ENCODE peak calls at places on chromosomes 4 and X, in six cellular contexts. B is heart left ventricle, G is stomach, S is HCT116, I is A549, A is GM12878. L is an unnamed sample.

GRCh38 chr4:5341151-5341925 is 290.1 kb downstream of the STK32B start:
- DNase-seq in B (no peak), I (no peak), S (no peak), A (no peak), G (no peak), L (no peak)

GRCh38 chr4:38385286-38386010 is 278.6 kb upstream of the KLF3 start:
- DNase-seq in S (no peak), A (no peak), B (no peak), I (peak; percentile 9), G (no peak), L (peak; percentile 68)

GRCh38 chrX:143206961-143207360 is 181.2 kb downstream of the SPANXN4 start:
- DNase-seq in S (no peak), A (no peak), B (no peak), I (no peak), G (no peak), L (no peak)

GRCh38 chr4:165489786-165490185 is 111.0 kb downstream of the CPE start:
- DNase-seq in B (no peak), S (no peak), I (no peak), A (no peak), G (no peak), L (no peak)

GRCh38 chrX:38215141-38215540 is 5.5 kb downstream of the SRPX start:
- DNase-seq in G (no peak), B (no peak), I (no peak), S (no peak), A (no peak), L (no peak)

GRCh38 chr4:10015140-10015753 is 6.0 kb downstream of the SLC2A9 start:
- DNase-seq in G (peak; percentile 64), A (no peak), S (peak; percentile 67), I (no peak), B (no peak), L (no peak)

GRCh38 chr4:1381181-1381621 is 25.0 kb downstream of the NKX1-1 start:
- DNase-seq in G (no peak), A (no peak), B (no peak), S (no peak), I (no peak), L (no peak)

GRCh38 chr4:1383728-1384591 is 22.3 kb downstream of the NKX1-1 start:
- DNase-seq in G (no peak), A (no peak), B (no peak), I (no peak), S (no peak), L (no peak)

GRCh38 chr4:7506119-7506518 is 71.4 kb upstream of the PSAPL1 start:
- DNase-seq in I (no peak), A (no peak), G (no peak), S (no peak), B (no peak), L (no peak)

GRCh38 chrX:1546601-1547275 is 9.8 kb upstream of the P2RY8 start:
- DNase-seq in A (no peak), B (peak; percentile 66), G (peak; percentile 24), I (no peak), S (no peak), L (no peak)

GRCh38 chrX:13760428-13760827 is 25.9 kb downstream of the OFD1 start:
- DNase-seq in I (no peak), A (no peak), S (no peak), G (no peak), B (no peak), L (no peak)

GRCh38 chrX:119885554-119886428 is 9.9 kb upstream of the AKAP14 start:
- DNase-seq in B (no peak), A (no peak), G (no peak), I (no peak), S (no peak), L (no peak)

GRCh38 chrX:116194649-116195048 is 24.1 kb downstream of the AGTR2 start:
- DNase-seq in S (no peak), A (no peak), I (no peak), B (no peak), G (no peak), L (no peak)

GRCh38 chr4:176800891-176801534 is 8.3 kb upstream of the VEGFC start:
- DNase-seq in S (no peak), I (no peak), A (no peak), B (no peak), G (no peak), L (no peak)

GRCh38 chrX:31429915-31430314 is 358.1 kb upstream of the FTHL17 start:
- DNase-seq in G (no peak), S (no peak), A (no peak), I (no peak), B (no peak), L (no peak)

GRCh38 chrX:53071604-53072417 is 10.4 kb upstream of the TSPYL2 start:
- DNase-seq in G (peak; percentile 81), A (peak; percentile 46), I (peak; percentile 56), B (peak; percentile 43), S (peak; percentile 50), L (peak; percentile 62)

GRCh38 chr4:138406881-138407280 is 164.7 kb upstream of the SLC7A11 start:
- DNase-seq in S (no peak), A (no peak), I (no peak), G (no peak), B (no peak), L (no peak)

GRCh38 chr4:929970-930625 is 2.0 kb downstream of the GAK start:
- DNase-seq in I (no peak), B (no peak), A (no peak), S (no peak), G (peak; percentile 52), L (peak; percentile 37)

GRCh38 chr4:146900295-146900694 is 45.4 kb downstream of the TTC29 start:
- DNase-seq in A (no peak), G (no peak), B (no peak), S (no peak), I (no peak), L (no peak)

GRCh38 chr4:139833131-139833930 is 167.7 kb downstream of the MGST2 start:
- DNase-seq in I (no peak), B (no peak), G (no peak), S (no peak), A (no peak), L (no peak)

GRCh38 chr4:78542373-78542772 is 9.2 kb upstream of the ANXA3 start:
- DNase-seq in B (no peak), A (no peak), S (no peak), G (no peak), I (no peak), L (no peak)

GRCh38 chr4:88759039-88759631 is 61.5 kb upstream of the NAP1L5 start:
- DNase-seq in I (no peak), A (no peak), S (no peak), G (no peak), B (no peak), L (no peak)

GRCh38 chrX:56232221-56233082 is at the start of gene KLF8:
- DNase-seq in S (peak; percentile 8), G (peak; percentile 44), A (no peak), B (peak; percentile 50), I (no peak), L (no peak)

GRCh38 chr4:186727149-186727976 is 3.7 kb upstream of the FAT1 start:
- DNase-seq in S (no peak), A (no peak), I (no peak), B (no peak), G (no peak), L (no peak)

GRCh38 chrX:23332101-23332887 is 2.4 kb upstream of the PTCHD1 start:
- DNase-seq in A (no peak), I (no peak), B (no peak), S (no peak), G (no peak), L (peak; percentile 22)

GRCh38 chrX:23334871-23335599 is 386 bp downstream of the PTCHD1 start:
- DNase-seq in A (no peak), S (no peak), I (no peak), B (no peak), G (no peak), L (no peak)

GRCh38 chrX:23334536-23334870 is at the start of gene PTCHD1:
- DNase-seq in B (no peak), G (no peak), I (no peak), S (no peak), A (no peak), L (no peak)

GRCh38 chrX:23332888-23333821 is 1.5 kb upstream of the PTCHD1 start:
- DNase-seq in S (no peak), A (no peak), I (no peak), G (no peak), B (no peak), L (no peak)

GRCh38 chrX:23333842-23334535 is 660 bp upstream of the PTCHD1 start:
- DNase-seq in S (no peak), G (no peak), A (no peak), B (no peak), I (no peak), L (no peak)
- H3K4me3 ChIP-seq in S (no peak overlapping the region), G (peak overlapping the region; percentile 41), A (no peak overlapping the region), B (no peak overlapping the region), I (peak overlapping the region; percentile 46), L (no peak overlapping the region)

DNA sequence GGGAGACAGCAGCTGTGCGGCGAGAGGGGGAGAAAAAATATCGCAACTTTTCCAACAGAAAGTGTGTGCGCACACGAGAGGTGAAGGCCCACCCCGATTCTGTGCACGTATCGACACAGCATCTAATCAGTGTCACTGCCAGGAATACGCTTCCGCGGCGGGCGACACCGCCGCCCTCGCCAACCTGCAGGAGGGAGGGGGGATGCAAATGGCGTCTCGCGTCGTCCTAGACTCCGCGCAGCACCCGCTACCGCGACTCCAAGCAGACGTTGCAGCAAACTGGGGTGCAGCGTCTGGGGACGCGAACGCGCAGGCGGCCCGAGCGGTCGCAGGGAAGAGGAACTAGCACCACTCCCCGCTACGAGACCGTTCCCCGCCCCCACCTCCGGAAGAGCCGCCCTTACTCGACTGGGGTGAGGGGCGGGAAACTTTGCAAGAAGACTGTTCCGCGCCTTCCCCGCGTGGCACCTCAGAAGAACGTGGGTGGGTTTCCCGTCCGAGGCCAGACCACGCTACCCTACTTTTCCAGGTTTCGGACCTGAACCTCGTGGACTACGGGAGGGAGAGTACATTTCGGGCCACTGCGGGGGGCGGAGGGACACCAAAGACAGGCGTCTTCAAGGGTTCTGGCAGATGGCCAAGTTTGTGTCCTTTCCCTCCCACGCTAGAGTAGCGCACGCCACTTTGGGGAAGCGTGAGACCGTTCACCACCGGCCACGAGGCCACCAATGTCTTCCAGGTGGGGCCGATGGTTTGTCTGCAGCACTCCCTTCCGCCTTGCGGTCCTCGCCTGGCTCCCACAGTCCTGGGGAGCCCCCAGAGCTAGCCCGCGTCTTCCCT is 77.9 kb upstream of the BCOR start:
- DNase-seq in B (peak; percentile 78), I (peak; percentile 13), A (no peak), S (no peak), G (peak; percentile 65), L (peak; percentile 80)
- TF ChIP-seq POLR2A in B (no peak), I (no peak), A (peak; percentile 85), S (peak; percentile 5), G (no peak), L (peak; percentile 29)

GRCh38 chr4:104425003-104425402 is 69.7 kb downstream of the CXXC4 start:
- DNase-seq in A (no peak), G (no peak), I (no peak), B (no peak), S (no peak), L (no peak)
- H3K4me3 ChIP-seq in A (no peak overlapping the region), G (peak overlapping the region; percentile 36), I (no peak overlapping the region), B (peak overlapping the region; percentile 26), S (no peak overlapping the region), L (peak overlapping the region; percentile 58)

GRCh38 chr4:121377065-121377464 is 3.8 kb downstream of the QRFPR start:
- DNase-seq in S (no peak), B (no peak), A (no peak), G (no peak), I (no peak), L (no peak)
- TF ChIP-seq POLR2A in S (no peak), B (no peak), A (no peak), G (no peak), I (no peak), L (no peak)